ENCODE peak calls at places on chromosomes 1 and 21, in four cellular contexts. R is mesendoderm, F is cardiac fibroblast, O is NB4. Y is an unnamed sample.

GRCh38 chr1:164132001-164132400 is 427.0 kb upstream of the PBX1 start:
- DNase-seq in F (no peak), R (no peak), O (no peak), Y (no peak)

GRCh38 chr1:63868220-63868897 is 94.5 kb downstream of the ROR1 start:
- DNase-seq in O (no peak), F (no peak), R (peak; percentile 68), Y (no peak)

GRCh38 chr1:28370220-28371010 is 875 bp downstream of the PHACTR4 start:
- DNase-seq in O (peak; percentile 62), F (peak; percentile 30), R (peak; percentile 71), Y (peak; percentile 70)

GRCh38 chr1:201335901-201336300 is 41.6 kb downstream of the TNNT2 start:
- DNase-seq in O (no peak), F (no peak), R (no peak), Y (no peak)

GRCh38 chr1:43207229-43207853 is 35.2 kb downstream of the CFAP57 start:
- DNase-seq in R (peak; percentile 46), O (no peak), F (peak; percentile 51), Y (no peak)

GRCh38 chr1:164640673-164641352 is 81.8 kb downstream of the PBX1 start:
- DNase-seq in F (no peak), R (no peak), O (no peak), Y (no peak)

GRCh38 chr1:11150326-11150725 is 38.8 kb upstream of the ANGPTL7 start:
- DNase-seq in F (peak; percentile 51), R (no peak), O (no peak), Y (no peak)

GRCh38 chr1:230913496-230913895 is 45.2 kb upstream of the C1orf198 start:
- DNase-seq in F (peak; percentile 43), R (no peak), O (no peak), Y (no peak)

GRCh38 chr1:7681401-7681800 is 89.7 kb upstream of the VAMP3 start:
- DNase-seq in F (no peak), O (no peak), R (no peak), Y (no peak)

GRCh38 chr1:63967901-63968300 is 194.1 kb downstream of the ROR1 start:
- DNase-seq in F (no peak), O (no peak), R (no peak), Y (no peak)

GRCh38 chr1:204286841-204287387 is 72.8 kb downstream of the PLEKHA6 start:
- DNase-seq in O (peak; percentile 56), R (peak; percentile 42), F (no peak), Y (no peak)

GRCh38 chr1:52059326-52059725 is 3.2 kb downstream of the BTF3L4 start:
- DNase-seq in F (peak; percentile 62), O (no peak), R (peak; percentile 24), Y (no peak)

GRCh38 chr1:52056937-52057231 is 789 bp downstream of the BTF3L4 start:
- DNase-seq in R (no peak), O (no peak), F (peak; percentile 77), Y (no peak)

GRCh38 chr1:52057245-52057644 is 1.1 kb downstream of the BTF3L4 start:
- DNase-seq in F (no peak), O (peak; percentile 75), R (no peak), Y (no peak)

GRCh38 chr1:52056110-52056936 is at the start of gene BTF3L4:
- DNase-seq in F (peak; percentile 94), O (peak; percentile 97), R (peak; percentile 99), Y (peak; percentile 96)

GRCh38 chr1:52057876-52058275 is 1.8 kb downstream of the BTF3L4 start:
- DNase-seq in F (no peak), R (peak; percentile 28), O (peak; percentile 33), Y (no peak)
- H3K4me3 ChIP-seq in F (no peak overlapping the region), R (no peak overlapping the region), O (peak overlapping the region; percentile 68), Y (no peak overlapping the region)

GRCh38 chr1:192559115-192560006 is 16.2 kb upstream of the RGS1 start:
- DNase-seq in R (peak; percentile 59), O (no peak), F (peak; percentile 88), Y (peak; percentile 81)
- H3K4me3 ChIP-seq in R (no peak overlapping the region), O (no peak overlapping the region), F (no peak overlapping the region), Y (no peak overlapping the region)

GRCh38 chr1:244854865-244855578 is 9.3 kb downstream of the HNRNPU start:
- DNase-seq in F (no peak), R (no peak), O (no peak), Y (no peak)
- H3K4me3 ChIP-seq in F (no peak overlapping the region), R (no peak overlapping the region), O (no peak overlapping the region), Y (no peak overlapping the region)

DNA sequence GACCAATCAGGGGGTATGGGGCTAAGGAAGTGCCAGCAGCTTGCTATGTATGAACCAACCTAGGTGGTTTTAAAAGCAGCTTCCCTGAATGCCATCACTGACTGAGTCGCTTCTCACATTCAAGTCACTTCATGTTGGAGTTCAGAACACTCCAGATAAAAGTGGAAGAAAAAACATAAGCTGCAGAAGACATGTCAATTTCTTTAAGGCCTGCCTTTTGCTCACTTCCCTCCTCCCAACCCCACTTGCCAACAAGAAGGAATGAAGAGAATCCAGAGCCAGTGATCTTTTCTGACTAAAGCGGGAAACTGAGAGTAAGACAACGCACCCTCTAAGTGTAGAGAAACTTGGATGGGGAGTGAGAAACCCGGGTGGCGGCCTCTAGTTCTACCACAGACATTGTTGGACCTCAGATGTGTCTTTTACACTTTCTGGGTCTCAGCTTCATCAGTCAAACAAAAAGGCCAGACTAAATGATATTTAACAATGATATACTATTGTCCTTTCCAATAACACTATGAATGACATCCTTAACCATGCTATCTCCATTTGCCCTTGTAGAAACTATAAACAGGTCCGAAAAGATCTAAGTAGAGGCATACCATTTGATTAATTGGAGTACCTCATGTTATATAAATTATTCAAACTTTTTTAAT is 54.1 kb downstream of the LUZP1 start:
- DNase-seq in O (no peak), F (peak; percentile 50), R (no peak), Y (peak; percentile 13)
- H3K4me3 ChIP-seq in O (no peak overlapping the region), F (no peak overlapping the region), R (no peak overlapping the region), Y (no peak overlapping the region)

DNA sequence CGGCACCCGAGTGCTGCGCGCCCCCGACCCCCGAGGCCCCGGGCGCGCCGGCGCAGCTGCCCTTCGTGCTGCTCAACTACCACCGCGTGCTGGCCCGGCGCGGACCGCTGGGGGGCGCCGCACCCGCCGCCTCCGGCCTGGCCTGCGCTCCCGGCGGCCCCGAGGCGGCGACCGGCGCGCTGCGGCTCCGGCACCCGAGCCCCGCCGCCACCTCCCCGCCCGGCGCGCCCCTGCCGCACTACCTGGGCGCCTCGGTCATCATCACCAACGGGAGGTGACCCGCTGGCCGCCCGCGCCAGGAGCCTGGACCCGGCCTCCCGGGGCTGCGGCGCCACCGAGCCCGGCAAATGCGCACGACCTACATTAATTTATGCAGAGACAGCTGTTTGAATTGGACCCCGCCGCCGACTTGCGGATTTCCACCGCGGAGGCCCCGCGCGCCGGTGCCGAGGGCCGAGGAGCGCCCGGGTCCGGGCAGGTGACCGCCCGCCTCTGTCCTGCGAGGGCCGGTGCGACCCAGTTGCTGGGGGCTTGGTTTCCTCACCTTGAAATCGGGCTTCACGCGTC is 49.0 kb downstream of the SIM2 start:
- DNase-seq in F (peak; percentile 42), R (peak; percentile 71), O (peak; percentile 60), Y (no peak)
- H3K4me3 ChIP-seq in F (peak overlapping the region; percentile 41), R (no peak overlapping the region), O (no peak overlapping the region), Y (no peak overlapping the region)

DNA sequence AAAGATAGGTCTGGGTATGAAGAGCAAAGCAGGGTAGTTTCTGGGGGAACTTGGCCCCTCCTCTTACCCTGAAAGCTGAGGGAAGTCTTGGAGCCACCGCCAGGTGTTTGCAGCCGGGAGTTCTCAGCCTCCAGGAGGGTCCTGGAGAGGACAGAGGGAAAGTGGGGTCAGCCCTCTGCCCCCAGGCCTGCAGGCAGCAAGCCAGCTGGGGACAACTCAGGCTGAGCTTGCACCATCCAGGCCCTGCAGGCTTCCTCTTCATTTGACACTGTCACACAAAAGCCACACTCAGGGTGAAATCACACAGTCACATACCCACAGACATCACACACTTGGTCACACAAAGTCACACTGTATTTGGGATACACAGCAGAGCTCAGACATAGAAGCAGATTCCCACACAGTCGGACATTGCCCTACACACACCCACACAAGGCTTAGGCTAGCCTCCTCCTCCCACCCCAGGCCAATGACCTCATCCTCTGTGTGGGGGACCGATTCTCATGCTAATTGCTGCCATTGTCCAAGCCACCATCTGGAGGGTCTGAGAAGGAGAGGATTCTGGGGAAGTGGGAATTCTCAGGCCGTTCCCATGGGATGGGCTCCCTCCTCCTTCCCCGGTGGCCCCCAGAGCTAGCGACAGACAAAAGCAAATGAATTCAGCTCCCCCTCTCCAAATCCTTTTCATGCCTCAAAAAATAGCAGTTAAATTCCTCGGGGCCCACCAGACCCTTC is 3.7 kb downstream of the NES start:
- DNase-seq in F (no peak), R (peak; percentile 97), O (no peak), Y (no peak)
- H3K4me3 ChIP-seq in F (no peak overlapping the region), R (no peak overlapping the region), O (no peak overlapping the region), Y (no peak overlapping the region)

DNA sequence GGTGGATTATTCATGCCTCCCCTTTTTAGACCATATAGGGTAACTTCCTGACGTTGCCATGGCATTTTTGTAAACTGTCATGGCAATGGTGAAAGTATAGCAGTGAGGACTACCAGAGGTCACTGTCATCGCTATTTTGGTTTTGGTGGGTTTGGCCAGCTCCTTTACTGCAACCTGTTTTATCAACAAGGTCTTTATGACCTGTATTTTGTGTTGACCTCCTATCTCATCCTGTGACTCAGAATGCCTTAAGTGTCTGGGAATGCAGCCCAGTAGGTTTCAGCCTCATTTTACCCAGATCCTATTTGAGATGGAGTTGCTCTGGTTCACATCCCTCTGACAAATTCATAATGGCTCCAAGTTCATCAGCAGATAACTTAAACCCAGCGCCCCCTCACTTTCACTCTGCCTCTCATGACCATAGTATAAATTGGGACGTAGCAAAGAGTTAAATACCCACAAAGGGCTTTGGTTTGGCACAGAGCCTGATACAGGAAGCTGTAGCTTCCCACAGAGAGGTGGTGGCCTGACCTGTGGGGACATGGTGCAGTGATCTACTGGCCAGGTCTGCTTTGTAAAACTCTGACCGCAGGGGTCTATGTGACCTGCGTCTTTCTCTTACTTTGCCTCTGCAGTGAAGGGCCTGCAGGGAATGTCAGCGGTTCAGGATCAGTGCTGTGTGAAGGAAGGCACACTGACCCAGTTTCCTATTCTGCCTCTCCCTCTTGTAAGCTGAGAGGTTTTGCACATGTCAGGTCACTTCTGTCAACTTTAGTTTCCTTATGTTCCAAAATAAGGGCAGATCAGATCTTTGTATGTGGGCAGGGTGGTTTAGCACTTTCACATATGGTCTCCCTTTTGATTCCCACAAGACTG is 78.1 kb upstream of the ZNF644 start:
- DNase-seq in F (no peak), O (no peak), R (peak; percentile 70), Y (peak; percentile 29)
- H3K4me3 ChIP-seq in F (no peak overlapping the region), O (no peak overlapping the region), R (no peak overlapping the region), Y (no peak overlapping the region)

GRCh38 chr1:62794047-62794446 is 10.1 kb downstream of the ATG4C start:
- DNase-seq in F (no peak), O (no peak), R (no peak), Y (no peak)

GRCh38 chr1:62796151-62796680 is 12.3 kb downstream of the ATG4C start:
- DNase-seq in F (no peak), R (no peak), O (peak; percentile 38), Y (no peak)

GRCh38 chr1:62784509-62785365 is 805 bp downstream of the ATG4C start:
- DNase-seq in O (peak; percentile 67), R (no peak), F (peak; percentile 21), Y (peak; percentile 1)

DNA sequence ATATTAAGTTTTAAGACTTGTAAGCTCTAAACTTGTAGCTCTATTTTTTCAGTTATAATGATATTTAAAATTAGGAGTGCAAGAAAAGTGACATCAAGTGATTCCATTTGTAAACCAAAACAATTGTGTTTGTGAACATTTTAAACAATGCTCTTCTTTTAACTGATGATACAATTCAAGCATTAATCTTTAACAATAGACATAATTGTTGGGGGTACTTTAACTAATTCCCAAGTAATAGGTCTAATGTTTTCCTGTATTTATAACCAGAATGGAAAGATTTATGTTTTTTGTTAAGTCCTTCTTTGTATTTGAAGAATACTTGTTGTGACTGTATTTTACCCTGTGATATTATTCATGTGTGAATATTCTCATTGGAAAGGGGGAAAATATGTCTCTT is 6.8 kb downstream of the ATG4C start:
- DNase-seq in F (no peak), O (no peak), R (no peak), Y (no peak)
- H3K4me3 ChIP-seq in F (no peak overlapping the region), O (no peak overlapping the region), R (no peak overlapping the region), Y (no peak overlapping the region)